ENCODE peak calls at places on chromosomes 12 and 14, in five cellular contexts. B is ovary, J is thyroid gland, H is tibial nerve, X is heart left ventricle. V is an unnamed sample.
A peak's percentile ranks its signal among the peaks of the same experiment; 100 is the strongest.

GRCh38 chr14:88037270-88037669 is 32.3 kb downstream of the GPR65 start:
- DNase-seq in X (no peak), H (no peak), J (no peak), B (no peak), V (no peak)

GRCh38 chr12:124026755-124027745 is 54.0 kb downstream of the ZNF664 start:
- DNase-seq in J (no peak), H (no peak), B (no peak), X (no peak), V (peak; percentile 8)

GRCh38 chr12:131709226-131709625 is 1.7 kb upstream of the SFSWAP start:
- DNase-seq in B (no peak), H (no peak), X (no peak), J (no peak), V (no peak)

GRCh38 chr12:9381619-9382018 is 173.4 kb upstream of the PZP start:
- DNase-seq in B (no peak), X (no peak), J (no peak), H (no peak), V (no peak)

GRCh38 chr14:104135904-104136471 is 2.4 kb upstream of the KIF26A start:
- DNase-seq in H (no peak), J (no peak), B (peak; percentile 40), X (peak; percentile 20), V (no peak)

GRCh38 chr14:34060747-34061050 is 109.8 kb upstream of the EGLN3 start:
- DNase-seq in X (no peak), B (no peak), J (no peak), H (no peak), V (no peak)

GRCh38 chr12:52539024-52539820 is 13.7 kb downstream of the KRT71 start:
- DNase-seq in X (no peak), H (no peak), J (no peak), B (no peak), V (peak; percentile 42)

GRCh38 chr12:64864319-64864718 is 39.9 kb downstream of the TBC1D30 start:
- DNase-seq in B (no peak), X (no peak), H (no peak), J (no peak), V (no peak)

GRCh38 chr14:58362798-58363412 is 32.8 kb upstream of the TOMM20L start:
- DNase-seq in B (no peak), X (no peak), H (no peak), J (no peak), V (peak; percentile 28)

GRCh38 chr14:53409974-53410373 is 256.9 kb upstream of the DDHD1 start:
- DNase-seq in B (no peak), H (no peak), X (no peak), J (no peak), V (no peak)

GRCh38 chr12:7602287-7602686 is 63.4 kb downstream of the APOBEC1 start:
- DNase-seq in B (no peak), J (no peak), H (no peak), X (no peak), V (no peak)

GRCh38 chr12:108461071-108461670 is 53.9 kb upstream of the FICD start:
- DNase-seq in B (no peak), J (no peak), X (no peak), H (no peak), V (no peak)

GRCh38 chr12:27013606-27014084 is 539 bp downstream of the TM7SF3 start:
- DNase-seq in J (peak; percentile 32), H (no peak), X (no peak), B (no peak), V (peak; percentile 55)

GRCh38 chr14:60648934-60649814 is at the start of gene SIX1:
- DNase-seq in J (peak; percentile 40), H (peak; percentile 61), X (peak; percentile 57), B (peak; percentile 75), V (peak; percentile 83)

GRCh38 chr14:65840118-65840751 is 427.7 kb downstream of the FUT8 start:
- DNase-seq in X (no peak), B (no peak), J (no peak), H (no peak), V (no peak)

GRCh38 chr12:91381309-91381804 is 198.7 kb upstream of the DCN start:
- DNase-seq in X (peak; percentile 65), J (peak; percentile 78), H (peak; percentile 34), B (peak; percentile 36), V (peak; percentile 95)

GRCh38 chr14:103656031-103656757 is 27.2 kb downstream of the KLC1 start:
- DNase-seq in B (no peak), X (no peak), J (no peak), H (no peak), V (no peak)

GRCh38 chr14:52356025-52356424 is 41.9 kb downstream of the PTGER2 start:
- DNase-seq in H (no peak), X (no peak), J (no peak), B (no peak), V (no peak)

GRCh38 chr14:75158843-75159614 is 17.4 kb downstream of the TMED10 start:
- DNase-seq in H (no peak), X (no peak), J (no peak), B (no peak), V (no peak)

GRCh38 chr14:56092761-56093160 is 25.4 kb upstream of the PELI2 start:
- DNase-seq in J (no peak), B (no peak), H (no peak), X (no peak), V (no peak)

GRCh38 chr12:29739279-29739991 is 44.3 kb downstream of the TMTC1 start:
- DNase-seq in X (no peak), J (no peak), H (no peak), B (no peak), V (no peak)

GRCh38 chr12:8127138-8127537 is 3.7 kb downstream of the CLEC4A start:
- DNase-seq in J (no peak), X (no peak), H (no peak), B (no peak), V (no peak)

GRCh38 chr12:7899755-7900154 is 27.0 kb upstream of the SLC2A14 start:
- DNase-seq in X (no peak), B (no peak), J (no peak), H (no peak), V (no peak)

GRCh38 chr12:26736563-26737486 is 96.2 kb downstream of the ITPR2 start:
- DNase-seq in B (no peak), X (no peak), J (no peak), H (no peak), V (peak; percentile 53)

GRCh38 chr14:62711351-62712023 is 333.8 kb downstream of the KCNH5 start:
- DNase-seq in X (no peak), B (no peak), J (no peak), H (no peak), V (no peak)

GRCh38 chr14:98122527-98122926 is 1149.5 kb downstream of the BCL11B start:
- DNase-seq in J (no peak), H (no peak), X (no peak), B (no peak), V (no peak)

GRCh38 chr12:44947163-44947562 is 71.0 kb upstream of the NELL2 start:
- DNase-seq in B (no peak), H (no peak), X (no peak), J (no peak), V (no peak)

DNA sequence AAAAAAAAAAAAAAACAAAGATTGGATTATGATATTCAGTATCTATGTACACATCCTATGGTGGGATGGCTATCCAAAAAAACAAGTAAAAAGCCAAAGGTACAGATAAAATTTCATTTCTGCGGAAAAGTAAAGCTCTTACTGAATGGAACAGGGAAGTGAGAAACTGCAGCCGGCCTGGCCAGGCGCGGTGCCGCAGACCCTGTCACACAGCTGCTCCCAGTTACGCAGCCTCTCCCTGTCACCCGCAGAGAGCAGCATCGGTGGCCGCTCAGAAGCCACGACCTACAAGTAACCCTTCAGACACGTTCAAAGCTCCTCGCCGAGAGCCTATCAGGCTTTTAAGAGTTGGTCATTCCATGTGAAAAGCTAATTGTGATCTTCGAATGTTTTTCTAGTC is 10.9 kb upstream of the ANKLE2 start:
- DNase-seq in H (no peak), J (no peak), B (no peak), X (no peak), V (no peak)
- TF ChIP-seq POLR2A in H (no peak), J (no peak), B (no peak), X (no peak), V (no peak)

DNA sequence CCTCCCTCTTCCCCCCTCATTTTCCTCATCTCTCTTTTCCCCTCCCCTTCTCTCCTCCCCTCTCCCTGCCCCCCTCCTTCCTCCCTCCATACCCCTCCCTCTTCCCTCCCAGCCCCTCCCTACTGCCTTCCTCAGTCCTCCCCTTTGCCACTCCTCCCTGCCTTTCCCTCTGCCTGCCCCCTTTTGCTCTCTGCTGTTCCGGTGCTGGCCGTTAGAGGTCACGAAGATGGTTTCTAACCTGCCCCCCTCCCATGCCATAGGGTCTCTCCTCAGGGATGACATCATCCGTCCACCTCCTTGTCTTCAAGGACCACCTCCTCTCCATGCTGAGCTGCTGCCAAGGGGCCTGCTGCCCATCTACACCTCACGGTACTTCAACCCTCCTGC is 2.5 kb downstream of the MEG3 start:
- DNase-seq in J (no peak), X (no peak), B (peak; percentile 48), H (no peak), V (peak; percentile 13)
- H3K4me3 ChIP-seq in J (no peak overlapping the region), X (no peak overlapping the region), B (no peak overlapping the region), H (no peak overlapping the region), V (no peak overlapping the region)

DNA sequence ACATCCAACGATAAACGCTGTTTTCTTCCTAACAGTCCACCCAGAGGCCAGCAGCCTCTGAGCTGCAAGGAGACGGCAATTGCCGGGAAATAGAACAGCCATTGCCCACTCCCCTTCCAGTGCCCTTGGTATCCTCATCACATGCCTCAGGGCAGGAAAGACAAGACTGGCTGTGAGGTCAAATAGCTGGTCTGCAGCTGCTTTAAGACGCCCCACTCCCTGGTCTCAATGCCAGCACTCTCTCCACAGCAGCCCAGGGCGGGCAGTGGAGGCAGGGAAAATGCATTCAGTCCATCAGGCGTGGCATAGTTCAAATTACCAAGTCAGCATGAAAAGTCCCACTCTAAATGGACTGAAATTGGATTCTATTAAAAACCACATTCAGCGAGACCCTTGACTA is 35.6 kb downstream of the TTC9 start:
- DNase-seq in B (no peak), H (no peak), J (no peak), X (no peak), V (no peak)
- TF ChIP-seq CTCF in B (no peak), H (no peak), J (no peak), X (no peak), V (no peak)

GRCh38 chr12:101738920-101739665 is at the start of gene SYCP3:
- DNase-seq in X (no peak), B (peak; percentile 30), J (no peak), H (no peak), V (no peak)
- TF ChIP-seq POLR2A in X (no peak), B (no peak), J (no peak), H (no peak), V (no peak)

GRCh38 chr12:39682689-39683477 is 63.3 kb upstream of the ABCD2 start:
- DNase-seq in J (no peak), B (no peak), H (no peak), X (no peak), V (no peak)
- H3K4me3 ChIP-seq in J (no peak overlapping the region), B (no peak overlapping the region), H (no peak overlapping the region), X (no peak overlapping the region), V (no peak overlapping the region)

GRCh38 chr14:77547512-77547911 is 48.9 kb upstream of the ISM2 start:
- DNase-seq in B (no peak), X (no peak), H (no peak), J (no peak), V (no peak)
- TF ChIP-seq CTCF in B (no peak), X (no peak), H (no peak), J (no peak), V (peak; percentile 7)